ENCODE peak calls at places on chromosome X, in five cellular contexts. One of them, this sample, is unnamed.

GRCh38 chrX:88903989-88904718 is 157.1 kb downstream of the CPXCR1 start:
- DNase-seq in amygdala: no peak
- DNase-seq in astrocyte of the spinal cord: no peak
- DNase-seq in activated T-helper 1 cell treated with anti-CD3 and anti-CD28 coated beads, Interleukin-12 subunit alpha, Interleukin-12 subunit beta, Interleukin-2, Interleukin-4 antibody, amounts not matched to agents 30 ng/mL and 10 ng/mL and 1 ng/mL, durations not matched to agents 14 hours and 24 hours and 36 hours: no peak
- DNase-seq in CD4-positive, alpha-beta T cell: no peak
- DNase-seq in this sample: no peak

GRCh38 chrX:68749426-68749825 is 79.4 kb upstream of the EFNB1 start:
- DNase-seq in activated T-helper 1 cell treated with anti-CD3 and anti-CD28 coated beads, Interleukin-12 subunit alpha, Interleukin-12 subunit beta, Interleukin-2, Interleukin-4 antibody, amounts not matched to agents 30 ng/mL and 10 ng/mL and 1 ng/mL, durations not matched to agents 14 hours and 24 hours and 36 hours: no peak
- DNase-seq in amygdala: no peak
- DNase-seq in CD4-positive, alpha-beta T cell: no peak
- DNase-seq in astrocyte of the spinal cord: no peak
- DNase-seq in this sample: no peak

GRCh38 chrX:1336331-1337143 is at the start of gene IL3RA:
- DNase-seq in CD4-positive, alpha-beta T cell: no peak
- DNase-seq in astrocyte of the spinal cord: no peak
- DNase-seq in amygdala: peak; percentile 34
- DNase-seq in activated T-helper 1 cell treated with anti-CD3 and anti-CD28 coated beads, Interleukin-12 subunit alpha, Interleukin-12 subunit beta, Interleukin-2, Interleukin-4 antibody, amounts not matched to agents 30 ng/mL and 10 ng/mL and 1 ng/mL, durations not matched to agents 14 hours and 24 hours and 36 hours: peak; percentile 29
- DNase-seq in this sample: peak; percentile 7

GRCh38 chrX:23513121-23513520 is 154.2 kb upstream of the PRDX4 start:
- DNase-seq in CD4-positive, alpha-beta T cell: no peak
- DNase-seq in amygdala: no peak
- DNase-seq in astrocyte of the spinal cord: no peak
- DNase-seq in activated T-helper 1 cell treated with anti-CD3 and anti-CD28 coated beads, Interleukin-12 subunit alpha, Interleukin-12 subunit beta, Interleukin-2, Interleukin-4 antibody, amounts not matched to agents 30 ng/mL and 10 ng/mL and 1 ng/mL, durations not matched to agents 14 hours and 24 hours and 36 hours: no peak
- DNase-seq in this sample: no peak

GRCh38 chrX:22247169-22247568 is 25.5 kb upstream of the CBLL2 start:
- DNase-seq in activated T-helper 1 cell treated with anti-CD3 and anti-CD28 coated beads, Interleukin-12 subunit alpha, Interleukin-12 subunit beta, Interleukin-2, Interleukin-4 antibody, amounts not matched to agents 30 ng/mL and 10 ng/mL and 1 ng/mL, durations not matched to agents 14 hours and 24 hours and 36 hours: no peak
- DNase-seq in amygdala: no peak
- DNase-seq in astrocyte of the spinal cord: peak; percentile 24
- DNase-seq in CD4-positive, alpha-beta T cell: no peak
- DNase-seq in this sample: no peak

GRCh38 chrX:17039826-17040225 is 93.4 kb downstream of the REPS2 start:
- DNase-seq in amygdala: no peak
- DNase-seq in CD4-positive, alpha-beta T cell: no peak
- DNase-seq in activated T-helper 1 cell treated with anti-CD3 and anti-CD28 coated beads, Interleukin-12 subunit alpha, Interleukin-12 subunit beta, Interleukin-2, Interleukin-4 antibody, amounts not matched to agents 30 ng/mL and 10 ng/mL and 1 ng/mL, durations not matched to agents 14 hours and 24 hours and 36 hours: no peak
- DNase-seq in astrocyte of the spinal cord: peak; percentile 66
- DNase-seq in this sample: no peak

GRCh38 chrX:112834016-112834855 is 6.4 kb downstream of the AMOT start:
- DNase-seq in amygdala: no peak
- DNase-seq in activated T-helper 1 cell treated with anti-CD3 and anti-CD28 coated beads, Interleukin-12 subunit alpha, Interleukin-12 subunit beta, Interleukin-2, Interleukin-4 antibody, amounts not matched to agents 30 ng/mL and 10 ng/mL and 1 ng/mL, durations not matched to agents 14 hours and 24 hours and 36 hours: no peak
- DNase-seq in astrocyte of the spinal cord: peak; percentile 75
- DNase-seq in CD4-positive, alpha-beta T cell: no peak
- DNase-seq in this sample: no peak

GRCh38 chrX:1481636-1482529 is 29.2 kb upstream of the ASMTL start:
- DNase-seq in amygdala: no peak
- DNase-seq in CD4-positive, alpha-beta T cell: peak; percentile 65
- DNase-seq in activated T-helper 1 cell treated with anti-CD3 and anti-CD28 coated beads, Interleukin-12 subunit alpha, Interleukin-12 subunit beta, Interleukin-2, Interleukin-4 antibody, amounts not matched to agents 30 ng/mL and 10 ng/mL and 1 ng/mL, durations not matched to agents 14 hours and 24 hours and 36 hours: peak; percentile 78
- DNase-seq in astrocyte of the spinal cord: peak; percentile 86
- DNase-seq in this sample: peak; percentile 80

GRCh38 chrX:49627030-49627777 is 28.4 kb downstream of the GAGE1 start:
- DNase-seq in amygdala: no peak
- DNase-seq in astrocyte of the spinal cord: no peak
- DNase-seq in CD4-positive, alpha-beta T cell: peak; percentile 1
- DNase-seq in activated T-helper 1 cell treated with anti-CD3 and anti-CD28 coated beads, Interleukin-12 subunit alpha, Interleukin-12 subunit beta, Interleukin-2, Interleukin-4 antibody, amounts not matched to agents 30 ng/mL and 10 ng/mL and 1 ng/mL, durations not matched to agents 14 hours and 24 hours and 36 hours: no peak
- DNase-seq in this sample: peak; percentile 23

GRCh38 chrX:46574941-46575381 is 1.4 kb downstream of the CHST7 start:
- DNase-seq in astrocyte of the spinal cord: no peak
- DNase-seq in activated T-helper 1 cell treated with anti-CD3 and anti-CD28 coated beads, Interleukin-12 subunit alpha, Interleukin-12 subunit beta, Interleukin-2, Interleukin-4 antibody, amounts not matched to agents 30 ng/mL and 10 ng/mL and 1 ng/mL, durations not matched to agents 14 hours and 24 hours and 36 hours: peak; percentile 32
- DNase-seq in amygdala: no peak
- DNase-seq in CD4-positive, alpha-beta T cell: peak; percentile 35
- DNase-seq in this sample: peak; percentile 22

GRCh38 chrX:3046253-3046909 is 5.1 kb downstream of the ARSF start:
- DNase-seq in amygdala: no peak
- DNase-seq in CD4-positive, alpha-beta T cell: no peak
- DNase-seq in astrocyte of the spinal cord: no peak
- DNase-seq in activated T-helper 1 cell treated with anti-CD3 and anti-CD28 coated beads, Interleukin-12 subunit alpha, Interleukin-12 subunit beta, Interleukin-2, Interleukin-4 antibody, amounts not matched to agents 30 ng/mL and 10 ng/mL and 1 ng/mL, durations not matched to agents 14 hours and 24 hours and 36 hours: no peak
- DNase-seq in this sample: no peak

This sample was measured in T-cell.